ENCODE peak calls at places on chromosomes 1 and 21, in five cellular contexts. W is stomach, D is GM23248, G is psoas muscle, F is mesenchymal stem cell. S is an unnamed sample. For H3K9me3, the result is how much of the 10 kb centered on the place peaks cover.

GRCh38 chr1:98965394-98965793 is 39.3 kb downstream of the PLPPR5 start:
- DNase-seq in W (no peak), D (no peak), G (no peak), F (no peak), S (no peak)

GRCh38 chr1:241637604-241638003 is 2.6 kb downstream of the CHML start:
- DNase-seq in W (no peak), D (peak), G (no peak), F (peak), S (no peak)

GRCh38 chr1:20291621-20292020 is 946 bp downstream of the VWA5B1 start:
- DNase-seq in W (no peak), D (peak), G (no peak), F (no peak), S (no peak)

GRCh38 chr1:53060580-53060979 is 1.4 kb upstream of the PODN start:
- DNase-seq in W (no peak), D (peak), G (no peak), F (no peak), S (peak)

GRCh38 chr1:27713139-27713725 is 12.5 kb upstream of the FAM76A start:
- DNase-seq in W (no peak), D (no peak), G (no peak), F (no peak), S (no peak)

GRCh38 chr1:42319871-42320484 is 15.1 kb downstream of the FOXJ3 start:
- DNase-seq in W (no peak), D (no peak), G (no peak), F (peak), S (no peak)

GRCh38 chr1:113576271-113576670 is 183.0 kb downstream of the PHTF1 start:
- DNase-seq in W (no peak), D (no peak), G (no peak), F (no peak), S (no peak)

GRCh38 chr1:216742625-216743024 is 19.4 kb upstream of the ESRRG start:
- DNase-seq in W (no peak), D (peak), G (no peak), F (peak), S (no peak)

GRCh38 chr1:177219458-177220390 is 49.0 kb downstream of the BRINP2 start:
- DNase-seq in W (no peak), D (no peak), G (no peak), F (peak), S (no peak)

GRCh38 chr1:19395678-19396192 is 83.6 kb downstream of the SLC66A1 start:
- DNase-seq in W (no peak), D (peak), G (no peak), F (peak), S (no peak)

GRCh38 chr1:11059990-11060948 is at the start of gene SRM:
- DNase-seq in W (peak), D (peak), G (peak), F (peak), S (peak)

GRCh38 chr1:97599447-97599846 is 321.4 kb downstream of the DPYD start:
- DNase-seq in W (no peak), D (peak), G (no peak), F (peak), S (no peak)

GRCh38 chr1:10781137-10781536 is 15.3 kb downstream of the CASZ1 start:
- DNase-seq in W (peak), D (no peak), G (peak), F (no peak), S (no peak)

DNA sequence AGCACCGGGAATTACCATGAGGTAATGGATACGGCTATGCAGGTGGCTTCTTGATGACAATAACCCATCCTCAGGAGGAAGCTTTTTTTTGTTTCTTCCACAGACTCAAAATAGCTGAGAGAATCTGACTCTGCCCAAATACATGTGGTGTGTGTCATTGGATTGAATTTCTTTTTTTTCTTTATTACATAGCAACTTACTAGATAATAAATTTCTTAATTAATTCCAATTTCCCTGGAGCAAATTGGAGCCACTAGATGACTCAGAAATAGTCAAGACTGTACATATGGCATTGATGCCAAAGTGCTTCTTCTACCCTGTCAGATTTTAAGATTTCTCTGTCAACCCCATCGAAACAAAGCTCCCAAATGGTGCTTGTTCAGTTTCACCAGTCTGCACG is 42.7 kb downstream of the L1TD1 start:
- DNase-seq in W (no peak), D (peak), G (no peak), F (no peak), S (no peak)
- H3K27ac ChIP-seq in W (no peak), D (peak), G (no peak), F (no peak), S (no peak)

GRCh38 chr21:20997308-20997632 is 939 bp upstream of the NCAM2 start:
- DNase-seq in W (no peak), D (no peak), G (no peak), F (no peak), S (no peak)

GRCh38 chr21:20998456-20998789 is 214 bp downstream of the NCAM2 start:
- DNase-seq in W (no peak), D (no peak), G (no peak), F (no peak), S (no peak)

GRCh38 chr21:20997633-20998455 is at the start of gene NCAM2:
- DNase-seq in W (peak), D (peak), G (peak), F (peak), S (peak)

GRCh38 chr21:20994790-20995189 is 3.4 kb upstream of the NCAM2 start:
- DNase-seq in W (no peak), D (no peak), G (no peak), F (no peak), S (no peak)

GRCh38 chr21:20996421-20997307 is 1.5 kb upstream of the NCAM2 start:
- DNase-seq in W (no peak), D (no peak), G (no peak), F (peak), S (no peak)
- H3K4me3 ChIP-seq in W (peak), D (no peak), G (no peak), F (peak), S (peak)

GRCh38 chr21:44579833-44580144 is 615 bp downstream of the KRTAP10-5 start:
- DNase-seq in W (no peak), D (no peak), G (no peak), F (no peak), S (no peak)
- H3K9me3 ChIP-seq in W (under half), D (under half), G (under half), F (under half), S (under half)

DNA sequence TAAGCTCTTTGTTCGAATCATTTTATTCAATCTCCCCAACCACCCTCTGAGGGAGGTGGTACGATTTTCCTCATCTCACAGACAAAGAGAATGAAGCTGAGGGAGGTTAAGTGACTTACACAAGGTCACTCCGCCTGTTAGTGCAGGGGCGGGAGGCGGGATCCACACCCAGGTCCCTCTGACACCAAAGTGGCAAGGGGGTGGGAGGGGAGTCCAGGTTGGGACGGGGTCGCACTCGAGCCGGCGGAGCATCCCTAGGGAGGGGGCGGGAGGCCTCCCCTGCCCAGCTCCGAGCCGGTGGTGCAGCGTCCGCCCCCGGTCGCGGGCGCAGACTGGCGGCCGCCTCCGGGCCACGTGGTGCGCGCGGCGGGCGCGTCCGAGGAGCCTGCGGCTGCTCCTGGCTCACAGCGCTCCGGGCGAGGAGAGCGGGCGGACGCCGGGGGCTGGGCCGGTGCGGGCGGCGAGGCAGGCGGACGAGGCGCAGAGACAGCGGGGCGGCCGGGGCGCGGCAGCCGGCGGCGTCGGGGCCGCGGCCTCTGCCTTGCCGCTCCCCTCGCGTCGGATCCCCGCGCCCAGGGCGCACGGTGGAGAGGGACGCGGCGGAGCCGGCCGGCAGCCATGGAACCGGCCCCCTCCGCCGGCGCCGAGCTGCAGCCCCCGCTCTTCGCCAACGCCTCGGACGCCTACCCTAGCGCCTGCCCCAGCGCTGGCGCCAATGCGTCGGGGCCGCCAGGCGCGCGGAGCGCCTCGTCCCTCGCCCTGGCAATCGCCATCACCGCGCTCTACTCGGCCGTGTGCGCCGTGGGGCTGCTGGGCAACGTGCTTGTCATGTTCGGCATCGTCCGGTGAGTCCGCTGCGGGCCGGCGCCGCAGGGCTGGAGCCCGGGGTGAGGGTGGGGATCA is at the start of gene OPRD1:
- DNase-seq in W (no peak), D (peak), G (no peak), F (no peak), S (no peak)
- H3K27ac ChIP-seq in W (no peak), D (no peak), G (no peak), F (no peak), S (no peak)

GRCh38 chr1:5881526-5882222 is 110.6 kb downstream of the NPHP4 start:
- DNase-seq in W (no peak), D (no peak), G (peak), F (no peak), S (no peak)
- H3K4me3 ChIP-seq in W (no peak), D (no peak), G (no peak), F (no peak), S (no peak)

GRCh38 chr1:247147781-247148180 is 24.0 kb downstream of the ZNF124 start:
- DNase-seq in W (no peak), D (no peak), G (no peak), F (no peak), S (no peak)
- H3K9me3 ChIP-seq in W (half or more), D (under half), G (half or more), F (half or more), S (under half)

DNA sequence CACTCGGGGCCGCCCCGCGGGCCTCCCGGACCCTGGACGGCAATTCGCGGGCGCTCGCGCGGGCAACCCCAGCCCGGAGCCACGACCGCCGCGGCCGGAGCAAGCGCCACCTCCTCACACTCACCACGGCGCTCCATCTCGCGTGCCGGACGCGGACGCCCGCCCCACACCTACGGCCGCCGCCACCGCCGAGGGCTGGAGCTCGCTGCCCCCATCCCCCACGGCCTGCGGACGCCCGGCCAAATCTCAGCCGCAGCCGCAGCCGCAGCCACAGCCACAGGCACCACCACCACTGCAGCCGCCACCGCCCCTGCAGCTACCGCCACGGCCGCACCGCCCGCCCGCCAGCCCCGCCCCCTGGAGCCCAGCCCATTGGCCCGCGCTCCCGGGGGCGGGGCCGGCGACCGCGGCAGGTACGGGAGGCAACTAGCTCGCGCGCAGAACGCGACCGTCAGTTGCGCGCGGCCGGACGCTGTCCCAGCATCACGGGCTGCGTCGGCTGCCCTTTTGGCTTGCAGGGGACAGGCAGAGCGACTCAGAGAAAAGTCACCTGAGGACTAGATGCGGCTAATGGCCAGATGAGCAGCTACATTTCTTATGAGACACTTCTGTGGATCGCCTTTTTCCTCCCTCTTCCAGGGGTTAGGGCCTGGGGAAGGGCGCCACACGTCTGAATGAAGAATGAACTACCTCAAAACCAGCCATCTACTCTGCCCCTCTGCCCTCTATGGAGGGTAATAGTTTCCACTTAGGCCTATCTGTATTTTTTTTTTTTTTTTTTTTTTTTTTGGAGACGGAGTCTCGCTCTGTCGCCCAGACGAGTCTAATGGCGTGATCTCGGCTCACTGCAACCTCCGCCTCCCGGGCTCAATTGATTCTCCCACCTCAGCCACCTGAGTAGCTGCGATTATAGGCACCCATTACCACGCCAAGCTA is at the start of gene ARHGAP29:
- DNase-seq in W (peak), D (peak), G (peak), F (peak), S (no peak)
- H3K27ac ChIP-seq in W (peak), D (peak), G (peak), F (peak), S (no peak)

DNA sequence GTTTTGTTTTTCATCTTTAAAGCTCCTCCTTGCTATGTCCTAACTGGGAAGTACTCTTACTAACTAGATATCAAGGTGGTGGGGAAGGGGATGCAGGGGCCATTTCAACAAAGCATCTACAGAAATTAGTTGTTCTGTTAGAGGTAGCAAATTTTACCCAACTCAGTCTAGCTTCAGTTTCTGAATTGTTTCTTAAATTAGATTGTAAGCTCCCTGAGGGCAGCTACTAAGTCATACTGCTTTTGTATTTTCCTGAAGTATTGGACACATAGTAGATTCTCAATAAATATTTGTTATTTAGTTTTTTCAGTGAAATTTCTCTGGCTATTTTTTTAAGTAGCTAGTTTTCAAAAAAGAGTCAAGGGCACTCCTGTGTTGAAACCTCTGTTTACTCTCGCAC is 1.8 kb downstream of the UBAP2L start:
- DNase-seq in W (no peak), D (peak), G (no peak), F (no peak), S (no peak)
- H3K4me3 ChIP-seq in W (no peak), D (peak), G (peak), F (peak), S (peak)

S was measured in AG04450.